ENCODE peak calls at places on chromosomes 7 and 10, in nine cellular contexts. One of them, this sample, is unnamed.

GRCh38 chr10:132994371-132994796 is 52.0 kb upstream of the CFAP46 start:
- DNase-seq in AG20443: peak
- DNase-seq in aorta: no peak
- DNase-seq in HTR-8/SVneo: no peak
- DNase-seq in PC-3: no peak
- DNase-seq in heart left ventricle: no peak
- DNase-seq in hypothalamus: no peak
- DNase-seq in Daoy: peak
- DNase-seq in stimulated activated CD8-positive, alpha-beta memory T cell treated with anti-CD3 and anti-CD28 coated beads, Interleukin-7, amount 100 ng/mL, for 4 hours: no peak
- DNase-seq in this sample: peak

GRCh38 chr7:54664235-54665228 is 94.5 kb downstream of the SEC61G start:
- DNase-seq in AG20443: peak
- DNase-seq in heart left ventricle: peak
- DNase-seq in HTR-8/SVneo: peak
- DNase-seq in aorta: peak
- DNase-seq in PC-3: peak
- DNase-seq in stimulated activated CD8-positive, alpha-beta memory T cell treated with anti-CD3 and anti-CD28 coated beads, Interleukin-7, amount 100 ng/mL, for 4 hours: no peak
- DNase-seq in Daoy: peak
- DNase-seq in hypothalamus: no peak
- DNase-seq in this sample: peak

GRCh38 chr10:52542891-52543290 is 228.8 kb downstream of the DKK1 start:
- DNase-seq in hypothalamus: no peak
- DNase-seq in stimulated activated CD8-positive, alpha-beta memory T cell treated with anti-CD3 and anti-CD28 coated beads, Interleukin-7, amount 100 ng/mL, for 4 hours: no peak
- DNase-seq in HTR-8/SVneo: no peak
- DNase-seq in PC-3: peak
- DNase-seq in Daoy: peak
- DNase-seq in aorta: no peak
- DNase-seq in heart left ventricle: no peak
- DNase-seq in AG20443: no peak
- DNase-seq in this sample: peak

GRCh38 chr7:46900312-46901263 is 681.3 kb downstream of the TNS3 start:
- DNase-seq in hypothalamus: no peak
- DNase-seq in PC-3: peak
- DNase-seq in heart left ventricle: peak
- DNase-seq in HTR-8/SVneo: peak
- DNase-seq in AG20443: no peak
- DNase-seq in Daoy: peak
- DNase-seq in stimulated activated CD8-positive, alpha-beta memory T cell treated with anti-CD3 and anti-CD28 coated beads, Interleukin-7, amount 100 ng/mL, for 4 hours: no peak
- DNase-seq in aorta: no peak
- DNase-seq in this sample: peak

GRCh38 chr10:97503413-97503812 is 4.7 kb downstream of the UBTD1 start:
- DNase-seq in stimulated activated CD8-positive, alpha-beta memory T cell treated with anti-CD3 and anti-CD28 coated beads, Interleukin-7, amount 100 ng/mL, for 4 hours: no peak
- DNase-seq in heart left ventricle: peak
- DNase-seq in hypothalamus: no peak
- DNase-seq in HTR-8/SVneo: no peak
- DNase-seq in aorta: peak
- DNase-seq in AG20443: no peak
- DNase-seq in PC-3: no peak
- DNase-seq in Daoy: no peak
- DNase-seq in this sample: no peak

GRCh38 chr7:50610521-50611277 is 45.5 kb upstream of the DDC start:
- DNase-seq in HTR-8/SVneo: no peak
- DNase-seq in aorta: no peak
- DNase-seq in hypothalamus: no peak
- DNase-seq in stimulated activated CD8-positive, alpha-beta memory T cell treated with anti-CD3 and anti-CD28 coated beads, Interleukin-7, amount 100 ng/mL, for 4 hours: peak
- DNase-seq in AG20443: peak
- DNase-seq in PC-3: peak
- DNase-seq in heart left ventricle: no peak
- DNase-seq in Daoy: peak
- DNase-seq in this sample: peak

GRCh38 chr7:107643938-107644703 is 16.5 kb upstream of the SLC26A4 start:
- DNase-seq in AG20443: no peak
- DNase-seq in Daoy: no peak
- DNase-seq in hypothalamus: no peak
- DNase-seq in heart left ventricle: no peak
- DNase-seq in HTR-8/SVneo: no peak
- DNase-seq in PC-3: no peak
- DNase-seq in aorta: no peak
- DNase-seq in stimulated activated CD8-positive, alpha-beta memory T cell treated with anti-CD3 and anti-CD28 coated beads, Interleukin-7, amount 100 ng/mL, for 4 hours: no peak
- DNase-seq in this sample: peak

GRCh38 chr7:157087646-157088045 is 51.1 kb upstream of the UBE3C start:
- DNase-seq in Daoy: no peak
- DNase-seq in stimulated activated CD8-positive, alpha-beta memory T cell treated with anti-CD3 and anti-CD28 coated beads, Interleukin-7, amount 100 ng/mL, for 4 hours: no peak
- DNase-seq in aorta: no peak
- DNase-seq in hypothalamus: no peak
- DNase-seq in PC-3: no peak
- DNase-seq in HTR-8/SVneo: no peak
- DNase-seq in AG20443: no peak
- DNase-seq in heart left ventricle: no peak
- DNase-seq in this sample: no peak

GRCh38 chr7:45974540-45975360 is 53.7 kb upstream of the IGFBP3 start:
- DNase-seq in HTR-8/SVneo: no peak
- DNase-seq in stimulated activated CD8-positive, alpha-beta memory T cell treated with anti-CD3 and anti-CD28 coated beads, Interleukin-7, amount 100 ng/mL, for 4 hours: no peak
- DNase-seq in Daoy: no peak
- DNase-seq in hypothalamus: no peak
- DNase-seq in AG20443: no peak
- DNase-seq in PC-3: no peak
- DNase-seq in heart left ventricle: no peak
- DNase-seq in aorta: no peak
- DNase-seq in this sample: no peak

GRCh38 chr7:134866581-134866980 is 87.1 kb downstream of the CALD1 start:
- DNase-seq in heart left ventricle: peak
- DNase-seq in PC-3: no peak
- DNase-seq in AG20443: peak
- DNase-seq in stimulated activated CD8-positive, alpha-beta memory T cell treated with anti-CD3 and anti-CD28 coated beads, Interleukin-7, amount 100 ng/mL, for 4 hours: no peak
- DNase-seq in HTR-8/SVneo: no peak
- DNase-seq in Daoy: no peak
- DNase-seq in hypothalamus: no peak
- DNase-seq in aorta: no peak
- DNase-seq in this sample: peak

GRCh38 chr7:131225619-131226101 is 102.0 kb upstream of the MKLN1 start:
- DNase-seq in AG20443: peak
- DNase-seq in stimulated activated CD8-positive, alpha-beta memory T cell treated with anti-CD3 and anti-CD28 coated beads, Interleukin-7, amount 100 ng/mL, for 4 hours: no peak
- DNase-seq in HTR-8/SVneo: no peak
- DNase-seq in Daoy: peak
- DNase-seq in aorta: peak
- DNase-seq in hypothalamus: no peak
- DNase-seq in PC-3: no peak
- DNase-seq in heart left ventricle: peak
- DNase-seq in this sample: peak

GRCh38 chr10:121158988-121159579 is 307.9 kb downstream of the WDR11 start:
- DNase-seq in heart left ventricle: no peak
- DNase-seq in HTR-8/SVneo: no peak
- DNase-seq in hypothalamus: no peak
- DNase-seq in aorta: no peak
- DNase-seq in Daoy: no peak
- DNase-seq in PC-3: peak
- DNase-seq in stimulated activated CD8-positive, alpha-beta memory T cell treated with anti-CD3 and anti-CD28 coated beads, Interleukin-7, amount 100 ng/mL, for 4 hours: no peak
- DNase-seq in AG20443: no peak
- DNase-seq in this sample: no peak

GRCh38 chr7:84100866-84101265 is 93.7 kb downstream of the SEMA3A start:
- DNase-seq in heart left ventricle: no peak
- DNase-seq in hypothalamus: no peak
- DNase-seq in AG20443: peak
- DNase-seq in stimulated activated CD8-positive, alpha-beta memory T cell treated with anti-CD3 and anti-CD28 coated beads, Interleukin-7, amount 100 ng/mL, for 4 hours: no peak
- DNase-seq in PC-3: peak
- DNase-seq in aorta: no peak
- DNase-seq in Daoy: no peak
- DNase-seq in HTR-8/SVneo: no peak
- DNase-seq in this sample: peak

GRCh38 chr7:107826451-107826850 is 23.4 kb upstream of the SLC26A3 start:
- DNase-seq in AG20443: no peak
- DNase-seq in stimulated activated CD8-positive, alpha-beta memory T cell treated with anti-CD3 and anti-CD28 coated beads, Interleukin-7, amount 100 ng/mL, for 4 hours: no peak
- DNase-seq in Daoy: no peak
- DNase-seq in hypothalamus: no peak
- DNase-seq in aorta: no peak
- DNase-seq in heart left ventricle: no peak
- DNase-seq in PC-3: no peak
- DNase-seq in HTR-8/SVneo: no peak
- DNase-seq in this sample: no peak

GRCh38 chr7:123282181-123282580 is 82.4 kb upstream of the SLC13A1 start:
- DNase-seq in heart left ventricle: no peak
- DNase-seq in AG20443: no peak
- DNase-seq in stimulated activated CD8-positive, alpha-beta memory T cell treated with anti-CD3 and anti-CD28 coated beads, Interleukin-7, amount 100 ng/mL, for 4 hours: no peak
- DNase-seq in PC-3: peak
- DNase-seq in hypothalamus: no peak
- DNase-seq in Daoy: no peak
- DNase-seq in HTR-8/SVneo: no peak
- DNase-seq in aorta: no peak
- DNase-seq in this sample: peak

GRCh38 chr10:108612485-108612884 is 1310.8 kb downstream of the XPNPEP1 start:
- DNase-seq in hypothalamus: no peak
- DNase-seq in AG20443: no peak
- DNase-seq in Daoy: no peak
- DNase-seq in PC-3: no peak
- DNase-seq in stimulated activated CD8-positive, alpha-beta memory T cell treated with anti-CD3 and anti-CD28 coated beads, Interleukin-7, amount 100 ng/mL, for 4 hours: no peak
- DNase-seq in aorta: no peak
- DNase-seq in HTR-8/SVneo: no peak
- DNase-seq in heart left ventricle: no peak
- DNase-seq in this sample: no peak

GRCh38 chr7:81600608-81601007 is 169.2 kb downstream of the HGF start:
- DNase-seq in aorta: no peak
- DNase-seq in AG20443: peak
- DNase-seq in hypothalamus: no peak
- DNase-seq in HTR-8/SVneo: no peak
- DNase-seq in stimulated activated CD8-positive, alpha-beta memory T cell treated with anti-CD3 and anti-CD28 coated beads, Interleukin-7, amount 100 ng/mL, for 4 hours: no peak
- DNase-seq in heart left ventricle: no peak
- DNase-seq in PC-3: peak
- DNase-seq in Daoy: peak
- DNase-seq in this sample: peak

GRCh38 chr10:101224910-101225823 is 4.1 kb downstream of the LBX1 start:
- DNase-seq in hypothalamus: no peak
- DNase-seq in PC-3: no peak
- DNase-seq in stimulated activated CD8-positive, alpha-beta memory T cell treated with anti-CD3 and anti-CD28 coated beads, Interleukin-7, amount 100 ng/mL, for 4 hours: no peak
- DNase-seq in heart left ventricle: no peak
- DNase-seq in AG20443: no peak
- DNase-seq in Daoy: peak
- DNase-seq in aorta: no peak
- DNase-seq in HTR-8/SVneo: peak
- DNase-seq in this sample: no peak

GRCh38 chr10:59177862-59178235 is 1.4 kb downstream of the PHYHIPL start:
- DNase-seq in stimulated activated CD8-positive, alpha-beta memory T cell treated with anti-CD3 and anti-CD28 coated beads, Interleukin-7, amount 100 ng/mL, for 4 hours: no peak
- DNase-seq in hypothalamus: no peak
- DNase-seq in PC-3: no peak
- DNase-seq in heart left ventricle: no peak
- DNase-seq in aorta: no peak
- DNase-seq in Daoy: no peak
- DNase-seq in AG20443: no peak
- DNase-seq in HTR-8/SVneo: no peak
- DNase-seq in this sample: no peak

GRCh38 chr10:112332509-112333228 is 41.2 kb upstream of the ACSL5 start:
- DNase-seq in HTR-8/SVneo: no peak
- DNase-seq in Daoy: peak
- DNase-seq in AG20443: no peak
- DNase-seq in PC-3: no peak
- DNase-seq in stimulated activated CD8-positive, alpha-beta memory T cell treated with anti-CD3 and anti-CD28 coated beads, Interleukin-7, amount 100 ng/mL, for 4 hours: no peak
- DNase-seq in hypothalamus: no peak
- DNase-seq in aorta: no peak
- DNase-seq in heart left ventricle: no peak
- DNase-seq in this sample: no peak

GRCh38 chr10:45181483-45181882 is 133.9 kb downstream of the OR13A1 start:
- DNase-seq in stimulated activated CD8-positive, alpha-beta memory T cell treated with anti-CD3 and anti-CD28 coated beads, Interleukin-7, amount 100 ng/mL, for 4 hours: no peak
- DNase-seq in aorta: peak
- DNase-seq in PC-3: no peak
- DNase-seq in Daoy: no peak
- DNase-seq in heart left ventricle: no peak
- DNase-seq in HTR-8/SVneo: no peak
- DNase-seq in AG20443: peak
- DNase-seq in hypothalamus: no peak
- DNase-seq in this sample: peak

GRCh38 chr7:95776561-95777185 is 4.3 kb downstream of the DYNC1I1 start:
- DNase-seq in PC-3: peak
- DNase-seq in HTR-8/SVneo: no peak
- DNase-seq in stimulated activated CD8-positive, alpha-beta memory T cell treated with anti-CD3 and anti-CD28 coated beads, Interleukin-7, amount 100 ng/mL, for 4 hours: no peak
- DNase-seq in heart left ventricle: no peak
- DNase-seq in aorta: no peak
- DNase-seq in hypothalamus: no peak
- DNase-seq in AG20443: no peak
- DNase-seq in Daoy: no peak
- DNase-seq in this sample: no peak

GRCh38 chr7:117715784-117716445 is 157.3 kb downstream of the CTTNBP2 start:
- DNase-seq in hypothalamus: no peak
- DNase-seq in AG20443: peak
- DNase-seq in aorta: no peak
- DNase-seq in heart left ventricle: no peak
- DNase-seq in HTR-8/SVneo: peak
- DNase-seq in stimulated activated CD8-positive, alpha-beta memory T cell treated with anti-CD3 and anti-CD28 coated beads, Interleukin-7, amount 100 ng/mL, for 4 hours: no peak
- DNase-seq in PC-3: peak
- DNase-seq in Daoy: peak
- DNase-seq in this sample: peak

GRCh38 chr10:28072573-28072972 is 73.7 kb upstream of the ODAD2 start:
- DNase-seq in heart left ventricle: no peak
- DNase-seq in HTR-8/SVneo: no peak
- DNase-seq in aorta: no peak
- DNase-seq in hypothalamus: no peak
- DNase-seq in Daoy: no peak
- DNase-seq in PC-3: peak
- DNase-seq in stimulated activated CD8-positive, alpha-beta memory T cell treated with anti-CD3 and anti-CD28 coated beads, Interleukin-7, amount 100 ng/mL, for 4 hours: no peak
- DNase-seq in AG20443: peak
- DNase-seq in this sample: no peak

GRCh38 chr10:19815478-19816419 is 483 bp upstream of the PLXDC2 start:
- DNase-seq in Daoy: peak
- DNase-seq in stimulated activated CD8-positive, alpha-beta memory T cell treated with anti-CD3 and anti-CD28 coated beads, Interleukin-7, amount 100 ng/mL, for 4 hours: no peak
- DNase-seq in aorta: peak
- DNase-seq in heart left ventricle: peak
- DNase-seq in HTR-8/SVneo: no peak
- DNase-seq in hypothalamus: no peak
- DNase-seq in AG20443: peak
- DNase-seq in PC-3: no peak
- DNase-seq in this sample: peak

GRCh38 chr7:44398506-44398905 is 73.1 kb upstream of the CAMK2B start:
- DNase-seq in PC-3: no peak
- DNase-seq in heart left ventricle: peak
- DNase-seq in aorta: no peak
- DNase-seq in Daoy: no peak
- DNase-seq in AG20443: no peak
- DNase-seq in HTR-8/SVneo: no peak
- DNase-seq in stimulated activated CD8-positive, alpha-beta memory T cell treated with anti-CD3 and anti-CD28 coated beads, Interleukin-7, amount 100 ng/mL, for 4 hours: no peak
- DNase-seq in hypothalamus: no peak
- DNase-seq in this sample: peak

GRCh38 chr7:100875356-100875751 is 451 bp downstream of the SRRT start:
- DNase-seq in aorta: no peak
- DNase-seq in heart left ventricle: no peak
- DNase-seq in stimulated activated CD8-positive, alpha-beta memory T cell treated with anti-CD3 and anti-CD28 coated beads, Interleukin-7, amount 100 ng/mL, for 4 hours: no peak
- DNase-seq in HTR-8/SVneo: no peak
- DNase-seq in hypothalamus: no peak
- DNase-seq in AG20443: peak
- DNase-seq in Daoy: peak
- DNase-seq in PC-3: peak
- DNase-seq in this sample: no peak